ENCODE peak calls at places on chromosome 15, in six cellular contexts. One of them, this sample, is unnamed.

GRCh38 chr15:88651293-88651692 is 12.5 kb downstream of the ISG20 start:
- DNase-seq in upper lobe of right lung: no peak
- DNase-seq in cardiac muscle cell: no peak
- DNase-seq in A549: no peak
- DNase-seq in heart right ventricle: no peak
- DNase-seq in GM23248: no peak
- DNase-seq in this sample: no peak

GRCh38 chr15:45522179-45522930 is at the start of gene SLC30A4:
- DNase-seq in upper lobe of right lung: peak
- DNase-seq in cardiac muscle cell: peak
- DNase-seq in A549: peak
- DNase-seq in heart right ventricle: peak
- DNase-seq in GM23248: peak
- DNase-seq in this sample: peak

GRCh38 chr15:58056015-58056414 is 9.5 kb downstream of the ALDH1A2 start:
- DNase-seq in upper lobe of right lung: no peak
- DNase-seq in cardiac muscle cell: no peak
- DNase-seq in A549: no peak
- DNase-seq in heart right ventricle: no peak
- DNase-seq in GM23248: no peak
- DNase-seq in this sample: no peak

GRCh38 chr15:26867199-26868007 is 541 bp downstream of the GABRA5 start:
- DNase-seq in upper lobe of right lung: no peak
- DNase-seq in cardiac muscle cell: peak
- DNase-seq in A549: peak
- DNase-seq in heart right ventricle: no peak
- DNase-seq in GM23248: peak
- DNase-seq in this sample: no peak

GRCh38 chr15:85029221-85029620 is 47.6 kb downstream of the PDE8A start:
- DNase-seq in upper lobe of right lung: no peak
- DNase-seq in cardiac muscle cell: no peak
- DNase-seq in A549: no peak
- DNase-seq in heart right ventricle: no peak
- DNase-seq in GM23248: no peak
- DNase-seq in this sample: no peak

GRCh38 chr15:74431645-74432044 is 2.1 kb downstream of the SEMA7A start:
- DNase-seq in upper lobe of right lung: no peak
- DNase-seq in cardiac muscle cell: no peak
- DNase-seq in A549: no peak
- DNase-seq in heart right ventricle: no peak
- DNase-seq in GM23248: peak
- DNase-seq in this sample: no peak

GRCh38 chr15:60370804-60371700 is 26.7 kb downstream of the ANXA2 start:
- DNase-seq in upper lobe of right lung: no peak
- DNase-seq in cardiac muscle cell: no peak
- DNase-seq in A549: peak
- DNase-seq in heart right ventricle: no peak
- DNase-seq in GM23248: peak
- DNase-seq in this sample: peak

GRCh38 chr15:31477301-31477700 is 150.7 kb downstream of the KLF13 start:
- DNase-seq in upper lobe of right lung: no peak
- DNase-seq in cardiac muscle cell: no peak
- DNase-seq in A549: no peak
- DNase-seq in heart right ventricle: no peak
- DNase-seq in GM23248: no peak
- DNase-seq in this sample: no peak

GRCh38 chr15:27272446-27272845 is 301.5 kb downstream of the GABRG3 start:
- DNase-seq in upper lobe of right lung: no peak
- DNase-seq in cardiac muscle cell: no peak
- DNase-seq in A549: no peak
- DNase-seq in heart right ventricle: no peak
- DNase-seq in GM23248: no peak
- DNase-seq in this sample: no peak

GRCh38 chr15:23483821-23484299 is 36.8 kb upstream of the GOLGA6L2 start:
- DNase-seq in upper lobe of right lung: no peak
- DNase-seq in cardiac muscle cell: peak
- DNase-seq in A549: peak
- DNase-seq in heart right ventricle: no peak
- DNase-seq in GM23248: no peak
- DNase-seq in this sample: no peak

GRCh38 chr15:73802336-73803105 is 49.4 kb upstream of the INSYN1 start:
- DNase-seq in upper lobe of right lung: no peak
- DNase-seq in cardiac muscle cell: no peak
- DNase-seq in A549: no peak
- DNase-seq in heart right ventricle: peak
- DNase-seq in GM23248: no peak
- DNase-seq in this sample: no peak

GRCh38 chr15:35450492-35450891 is 95.5 kb downstream of the DPH6 start:
- DNase-seq in upper lobe of right lung: no peak
- DNase-seq in cardiac muscle cell: no peak
- DNase-seq in A549: no peak
- DNase-seq in heart right ventricle: no peak
- DNase-seq in GM23248: peak
- DNase-seq in this sample: no peak

GRCh38 chr15:25905140-25905539 is 42.0 kb upstream of the ATP10A start:
- DNase-seq in upper lobe of right lung: peak
- DNase-seq in cardiac muscle cell: no peak
- DNase-seq in A549: peak
- DNase-seq in heart right ventricle: no peak
- DNase-seq in GM23248: peak
- DNase-seq in this sample: peak

GRCh38 chr15:73265536-73266153 is 103.1 kb downstream of the HCN4 start:
- DNase-seq in upper lobe of right lung: no peak
- DNase-seq in cardiac muscle cell: peak
- DNase-seq in A549: peak
- DNase-seq in heart right ventricle: no peak
- DNase-seq in GM23248: peak
- DNase-seq in this sample: peak

GRCh38 chr15:70478251-70478990 is 284.9 kb downstream of the UACA start:
- DNase-seq in upper lobe of right lung: no peak
- DNase-seq in cardiac muscle cell: no peak
- DNase-seq in A549: no peak
- DNase-seq in heart right ventricle: peak
- DNase-seq in GM23248: no peak
- DNase-seq in this sample: no peak

GRCh38 chr15:56040081-56041035 is 46.9 kb upstream of the NEDD4 start:
- DNase-seq in upper lobe of right lung: peak
- DNase-seq in cardiac muscle cell: no peak
- DNase-seq in A549: peak
- DNase-seq in heart right ventricle: peak
- DNase-seq in GM23248: peak
- DNase-seq in this sample: peak

GRCh38 chr15:70974004-70974832 is 81.6 kb downstream of the LRRC49 start:
- DNase-seq in upper lobe of right lung: no peak
- DNase-seq in cardiac muscle cell: peak
- DNase-seq in A549: peak
- DNase-seq in heart right ventricle: no peak
- DNase-seq in GM23248: peak
- DNase-seq in this sample: no peak

GRCh38 chr15:35925634-35926380 is 379.8 kb upstream of the DPH6 start:
- DNase-seq in upper lobe of right lung: no peak
- DNase-seq in cardiac muscle cell: no peak
- DNase-seq in A549: no peak
- DNase-seq in heart right ventricle: no peak
- DNase-seq in GM23248: peak
- DNase-seq in this sample: no peak

GRCh38 chr15:68623301-68623892 is 44.6 kb downstream of the CORO2B start:
- DNase-seq in upper lobe of right lung: no peak
- DNase-seq in cardiac muscle cell: no peak
- DNase-seq in A549: no peak
- DNase-seq in heart right ventricle: peak
- DNase-seq in GM23248: peak
- DNase-seq in this sample: no peak

GRCh38 chr15:67945951-67946700 is 106.3 kb upstream of the RNU6-1 start:
- DNase-seq in upper lobe of right lung: no peak
- DNase-seq in cardiac muscle cell: peak
- DNase-seq in A549: peak
- DNase-seq in heart right ventricle: no peak
- DNase-seq in GM23248: peak
- DNase-seq in this sample: peak

GRCh38 chr15:90082140-90082713 is 20.0 kb downstream of the IDH2 start:
- DNase-seq in upper lobe of right lung: no peak
- DNase-seq in cardiac muscle cell: no peak
- DNase-seq in A549: no peak
- DNase-seq in heart right ventricle: no peak
- DNase-seq in GM23248: no peak
- DNase-seq in this sample: no peak

GRCh38 chr15:90078965-90079364 is 23.3 kb downstream of the IDH2 start:
- DNase-seq in upper lobe of right lung: no peak
- DNase-seq in cardiac muscle cell: no peak
- DNase-seq in A549: no peak
- DNase-seq in heart right ventricle: no peak
- DNase-seq in GM23248: no peak
- DNase-seq in this sample: no peak

GRCh38 chr15:90080818-90081382 is 21.4 kb downstream of the IDH2 start:
- DNase-seq in upper lobe of right lung: no peak
- DNase-seq in cardiac muscle cell: no peak
- DNase-seq in A549: no peak
- DNase-seq in heart right ventricle: no peak
- DNase-seq in GM23248: no peak
- DNase-seq in this sample: no peak

GRCh38 chr15:90076716-90077115 is 25.6 kb downstream of the IDH2 start:
- DNase-seq in upper lobe of right lung: no peak
- DNase-seq in cardiac muscle cell: no peak
- DNase-seq in A549: no peak
- DNase-seq in heart right ventricle: no peak
- DNase-seq in GM23248: no peak
- DNase-seq in this sample: no peak

GRCh38 chr15:90079619-90080559 is 22.4 kb downstream of the IDH2 start:
- DNase-seq in upper lobe of right lung: no peak
- DNase-seq in cardiac muscle cell: no peak
- DNase-seq in A549: no peak
- DNase-seq in heart right ventricle: no peak
- DNase-seq in GM23248: no peak
- DNase-seq in this sample: no peak
- H3K27ac ChIP-seq in upper lobe of right lung: no peak
- H3K27ac ChIP-seq in cardiac muscle cell: peak
- H3K27ac ChIP-seq in A549: no peak
- H3K27ac ChIP-seq in heart right ventricle: no peak
- H3K27ac ChIP-seq in GM23248: no peak
- H3K27ac ChIP-seq in this sample: no peak

GRCh38 chr15:100278596-100279380 is 63.0 kb downstream of the ADAMTS17 start:
- DNase-seq in upper lobe of right lung: no peak
- DNase-seq in cardiac muscle cell: no peak
- DNase-seq in A549: no peak
- DNase-seq in heart right ventricle: no peak
- DNase-seq in GM23248: no peak
- DNase-seq in this sample: no peak

GRCh38 chr15:100277087-100277855 is 64.5 kb downstream of the ADAMTS17 start:
- DNase-seq in upper lobe of right lung: no peak
- DNase-seq in cardiac muscle cell: no peak
- DNase-seq in A549: no peak
- DNase-seq in heart right ventricle: no peak
- DNase-seq in GM23248: no peak
- DNase-seq in this sample: no peak

GRCh38 chr15:100276519-100276918 is 65.3 kb downstream of the ADAMTS17 start:
- DNase-seq in upper lobe of right lung: no peak
- DNase-seq in cardiac muscle cell: peak
- DNase-seq in A549: no peak
- DNase-seq in heart right ventricle: no peak
- DNase-seq in GM23248: no peak
- DNase-seq in this sample: no peak

GRCh38 chr15:100279446-100279845 is 62.3 kb downstream of the ADAMTS17 start:
- DNase-seq in upper lobe of right lung: no peak
- DNase-seq in cardiac muscle cell: no peak
- DNase-seq in A549: no peak
- DNase-seq in heart right ventricle: no peak
- DNase-seq in GM23248: no peak
- DNase-seq in this sample: no peak

DNA sequence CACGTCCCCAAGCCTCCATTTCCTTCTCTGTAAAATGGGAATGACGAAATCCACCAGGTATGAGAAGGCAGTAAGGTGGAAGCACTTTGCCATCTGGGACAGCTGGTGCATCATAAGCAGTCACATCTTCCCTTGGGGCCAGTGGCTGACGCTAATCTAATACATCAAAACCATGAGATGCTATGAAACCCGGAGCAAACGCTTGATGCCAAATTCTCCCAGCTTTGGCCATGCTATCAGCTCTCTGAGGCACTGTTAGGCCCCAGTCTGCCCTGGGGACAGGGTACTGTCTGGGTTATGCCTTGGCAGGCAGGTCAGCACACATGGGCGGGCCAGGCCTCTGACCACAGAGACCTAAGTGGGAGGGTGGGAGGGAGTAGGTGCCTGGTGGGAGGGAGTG is 66.1 kb downstream of the ADAMTS17 start:
- DNase-seq in upper lobe of right lung: no peak
- DNase-seq in cardiac muscle cell: no peak
- DNase-seq in A549: no peak
- DNase-seq in heart right ventricle: no peak
- DNase-seq in GM23248: no peak
- DNase-seq in this sample: no peak
- H3K27ac ChIP-seq in upper lobe of right lung: no peak
- H3K27ac ChIP-seq in cardiac muscle cell: no peak
- H3K27ac ChIP-seq in A549: no peak
- H3K27ac ChIP-seq in heart right ventricle: no peak
- H3K27ac ChIP-seq in GM23248: no peak
- H3K27ac ChIP-seq in this sample: no peak

GRCh38 chr15:63367390-63367789 is 14.3 kb downstream of the CA12 start:
- DNase-seq in upper lobe of right lung: no peak
- DNase-seq in cardiac muscle cell: no peak
- DNase-seq in A549: peak
- DNase-seq in heart right ventricle: no peak
- DNase-seq in GM23248: peak
- DNase-seq in this sample: no peak
- H3K27ac ChIP-seq in upper lobe of right lung: peak
- H3K27ac ChIP-seq in cardiac muscle cell: no peak
- H3K27ac ChIP-seq in A549: peak
- H3K27ac ChIP-seq in heart right ventricle: no peak
- H3K27ac ChIP-seq in GM23248: no peak
- H3K27ac ChIP-seq in this sample: no peak

GRCh38 chr15:59170998-59171397 is 35.6 kb upstream of the LDHAL6B start:
- DNase-seq in upper lobe of right lung: peak
- DNase-seq in cardiac muscle cell: no peak
- DNase-seq in A549: no peak
- DNase-seq in heart right ventricle: no peak
- DNase-seq in GM23248: no peak
- DNase-seq in this sample: no peak
- H3K27ac ChIP-seq in upper lobe of right lung: no peak
- H3K27ac ChIP-seq in cardiac muscle cell: no peak
- H3K27ac ChIP-seq in A549: peak
- H3K27ac ChIP-seq in heart right ventricle: no peak
- H3K27ac ChIP-seq in GM23248: peak
- H3K27ac ChIP-seq in this sample: peak

GRCh38 chr15:65244638-65245037 is 33.4 kb upstream of the CILP start:
- DNase-seq in upper lobe of right lung: no peak
- DNase-seq in cardiac muscle cell: no peak
- DNase-seq in A549: no peak
- DNase-seq in heart right ventricle: no peak
- DNase-seq in GM23248: no peak
- DNase-seq in this sample: no peak
- H3K27ac ChIP-seq in upper lobe of right lung: no peak
- H3K27ac ChIP-seq in cardiac muscle cell: peak
- H3K27ac ChIP-seq in A549: no peak
- H3K27ac ChIP-seq in heart right ventricle: peak
- H3K27ac ChIP-seq in GM23248: no peak
- H3K27ac ChIP-seq in this sample: no peak